ENCODE peak calls at places on chromosomes 11 and 22, in nine cellular contexts. One of them, this sample, is unnamed.

GRCh38 chr22:40436460-40437431 is 66.4 kb downstream of the SGSM3 start:
- DNase-seq in HEK293T: peak
- DNase-seq in GM03348: peak
- DNase-seq in cardiac muscle cell: peak
- DNase-seq in M059J: peak
- DNase-seq in Right ventricle myocardium superior: no peak
- DNase-seq in stimulated activated CD4-positive, alpha-beta T cell treated with anti-CD3 and anti-CD28 coated beads, Interleukin-4, amount 100 ng/mL, for 24 hours: no peak
- DNase-seq in progenitor cell of endocrine pancreas: no peak
- DNase-seq in C1 segment of cervical spinal cord: peak
- DNase-seq in this sample: peak

GRCh38 chr11:5522308-5522707 is 5.8 kb upstream of the UBQLNL start:
- DNase-seq in M059J: peak
- DNase-seq in cardiac muscle cell: no peak
- DNase-seq in GM03348: no peak
- DNase-seq in HEK293T: no peak
- DNase-seq in progenitor cell of endocrine pancreas: no peak
- DNase-seq in Right ventricle myocardium superior: no peak
- DNase-seq in C1 segment of cervical spinal cord: no peak
- DNase-seq in stimulated activated CD4-positive, alpha-beta T cell treated with anti-CD3 and anti-CD28 coated beads, Interleukin-4, amount 100 ng/mL, for 24 hours: no peak
- DNase-seq in this sample: no peak

GRCh38 chr22:36068776-36069344 is 40.2 kb upstream of the RBFOX2 start:
- DNase-seq in C1 segment of cervical spinal cord: no peak
- DNase-seq in cardiac muscle cell: no peak
- DNase-seq in stimulated activated CD4-positive, alpha-beta T cell treated with anti-CD3 and anti-CD28 coated beads, Interleukin-4, amount 100 ng/mL, for 24 hours: no peak
- DNase-seq in M059J: no peak
- DNase-seq in Right ventricle myocardium superior: no peak
- DNase-seq in GM03348: no peak
- DNase-seq in HEK293T: no peak
- DNase-seq in progenitor cell of endocrine pancreas: no peak
- DNase-seq in this sample: no peak

GRCh38 chr22:32808038-32808445 is 6.5 kb downstream of the TIMP3 start:
- DNase-seq in progenitor cell of endocrine pancreas: no peak
- DNase-seq in stimulated activated CD4-positive, alpha-beta T cell treated with anti-CD3 and anti-CD28 coated beads, Interleukin-4, amount 100 ng/mL, for 24 hours: no peak
- DNase-seq in Right ventricle myocardium superior: no peak
- DNase-seq in C1 segment of cervical spinal cord: no peak
- DNase-seq in cardiac muscle cell: no peak
- DNase-seq in HEK293T: no peak
- DNase-seq in GM03348: no peak
- DNase-seq in M059J: no peak
- DNase-seq in this sample: no peak

GRCh38 chr11:61345170-61345610 is 12.2 kb downstream of the TKFC start:
- DNase-seq in stimulated activated CD4-positive, alpha-beta T cell treated with anti-CD3 and anti-CD28 coated beads, Interleukin-4, amount 100 ng/mL, for 24 hours: no peak
- DNase-seq in HEK293T: no peak
- DNase-seq in Right ventricle myocardium superior: no peak
- DNase-seq in GM03348: peak
- DNase-seq in M059J: no peak
- DNase-seq in cardiac muscle cell: no peak
- DNase-seq in progenitor cell of endocrine pancreas: no peak
- DNase-seq in C1 segment of cervical spinal cord: no peak
- DNase-seq in this sample: no peak

GRCh38 chr11:113991170-113991569 is 16.3 kb downstream of the HTR3A start:
- DNase-seq in HEK293T: peak
- DNase-seq in stimulated activated CD4-positive, alpha-beta T cell treated with anti-CD3 and anti-CD28 coated beads, Interleukin-4, amount 100 ng/mL, for 24 hours: no peak
- DNase-seq in M059J: peak
- DNase-seq in cardiac muscle cell: peak
- DNase-seq in progenitor cell of endocrine pancreas: peak
- DNase-seq in C1 segment of cervical spinal cord: no peak
- DNase-seq in Right ventricle myocardium superior: peak
- DNase-seq in GM03348: peak
- DNase-seq in this sample: peak

GRCh38 chr11:62747475-62748160 is 6.3 kb downstream of the ZBTB3 start:
- DNase-seq in progenitor cell of endocrine pancreas: no peak
- DNase-seq in stimulated activated CD4-positive, alpha-beta T cell treated with anti-CD3 and anti-CD28 coated beads, Interleukin-4, amount 100 ng/mL, for 24 hours: no peak
- DNase-seq in M059J: no peak
- DNase-seq in Right ventricle myocardium superior: no peak
- DNase-seq in HEK293T: no peak
- DNase-seq in C1 segment of cervical spinal cord: no peak
- DNase-seq in GM03348: no peak
- DNase-seq in cardiac muscle cell: no peak
- DNase-seq in this sample: no peak

GRCh38 chr11:26331911-26332571 is at the start of gene ANO3:
- DNase-seq in GM03348: peak
- DNase-seq in cardiac muscle cell: peak
- DNase-seq in stimulated activated CD4-positive, alpha-beta T cell treated with anti-CD3 and anti-CD28 coated beads, Interleukin-4, amount 100 ng/mL, for 24 hours: no peak
- DNase-seq in progenitor cell of endocrine pancreas: peak
- DNase-seq in Right ventricle myocardium superior: peak
- DNase-seq in M059J: peak
- DNase-seq in HEK293T: peak
- DNase-seq in C1 segment of cervical spinal cord: peak
- DNase-seq in this sample: peak

GRCh38 chr11:27277843-27278242 is 85.2 kb downstream of the CCDC34 start:
- DNase-seq in stimulated activated CD4-positive, alpha-beta T cell treated with anti-CD3 and anti-CD28 coated beads, Interleukin-4, amount 100 ng/mL, for 24 hours: no peak
- DNase-seq in cardiac muscle cell: no peak
- DNase-seq in C1 segment of cervical spinal cord: no peak
- DNase-seq in progenitor cell of endocrine pancreas: no peak
- DNase-seq in HEK293T: no peak
- DNase-seq in Right ventricle myocardium superior: no peak
- DNase-seq in M059J: no peak
- DNase-seq in GM03348: no peak
- DNase-seq in this sample: no peak

This sample was measured in astrocyte of the hippocampus.